ENCODE peak calls at places on chromosome 19, in five cellular contexts. H is AML-193, V is EL, R is HCT116, S is cardiac muscle cell. A is an unnamed sample.

GRCh38 chr19:49801966-49802661 is 11.0 kb downstream of the FUZ start:
- DNase-seq in H (no peak), V (peak; percentile 38), R (no peak), S (peak; percentile 92), A (peak; percentile 86)

GRCh38 chr19:29690842-29691241 is 24.2 kb downstream of the C19orf12 start:
- DNase-seq in H (peak; percentile 52), V (peak; percentile 66), R (peak; percentile 23), S (no peak), A (peak; percentile 36)

GRCh38 chr19:2154587-2155075 is 3.3 kb upstream of the AP3D1 start:
- DNase-seq in H (no peak), V (peak; percentile 90), R (no peak), S (peak; percentile 57), A (peak; percentile 21)

GRCh38 chr19:16470911-16471811 is 609 bp downstream of the EPS15L1 start:
- DNase-seq in H (no peak), V (peak; percentile 34), R (no peak), S (no peak), A (peak; percentile 36)

GRCh38 chr19:16135410-16136127 is 7.9 kb upstream of the HSH2D start:
- DNase-seq in H (no peak), V (no peak), R (no peak), S (no peak), A (no peak)

GRCh38 chr19:3097442-3097871 is 3.3 kb downstream of the GNA11 start:
- DNase-seq in H (no peak), V (no peak), R (no peak), S (no peak), A (no peak)

GRCh38 chr19:18995804-18996241 is 37.5 kb downstream of the SUGP2 start:
- DNase-seq in H (peak; percentile 72), V (peak; percentile 85), R (peak; percentile 23), S (peak; percentile 71), A (peak; percentile 83)

GRCh38 chr19:6744381-6745288 is 5.2 kb downstream of the TRIP10 start:
- DNase-seq in H (no peak), V (peak; percentile 97), R (no peak), S (peak; percentile 84), A (peak; percentile 79)

GRCh38 chr19:8311461-8312260 is 3.5 kb upstream of the CD320 start:
- DNase-seq in H (no peak), V (no peak), R (no peak), S (no peak), A (no peak)

GRCh38 chr19:35555301-35556005 is 8.0 kb downstream of the ATP4A start:
- DNase-seq in H (peak; percentile 7), V (peak; percentile 49), R (peak; percentile 40), S (peak; percentile 23), A (peak; percentile 16)

GRCh38 chr19:7006305-7006704 is 14.9 kb downstream of the MBD3L2B start:
- DNase-seq in H (no peak), V (no peak), R (no peak), S (no peak), A (no peak)

GRCh38 chr19:39370735-39371134 is 20.2 kb downstream of the PAF1 start:
- DNase-seq in H (no peak), V (no peak), R (no peak), S (no peak), A (no peak)

GRCh38 chr19:48616491-48617056 is 1.7 kb upstream of the FAM83E start:
- DNase-seq in H (no peak), V (no peak), R (no peak), S (no peak), A (no peak)

GRCh38 chr19:54959840-54960239 is 6.3 kb upstream of the NLRP2 start:
- DNase-seq in H (peak; percentile 45), V (no peak), R (no peak), S (no peak), A (no peak)

GRCh38 chr19:17184381-17184841 is 30.7 kb upstream of the USE1 start:
- DNase-seq in H (no peak), V (no peak), R (no peak), S (no peak), A (no peak)

GRCh38 chr19:49534632-49535385 is 7.0 kb downstream of the RCN3 start:
- DNase-seq in H (no peak), V (no peak), R (no peak), S (no peak), A (no peak)

GRCh38 chr19:48945817-48946216 is 8.9 kb upstream of the BAX start:
- DNase-seq in H (no peak), V (no peak), R (no peak), S (no peak), A (no peak)

GRCh38 chr19:57359300-57359699 is 4.1 kb upstream of the TRAPPC2B start:
- DNase-seq in H (no peak), V (no peak), R (no peak), S (no peak), A (no peak)

GRCh38 chr19:13526552-13526951 is 20.3 kb upstream of the CACNA1A start:
- DNase-seq in H (no peak), V (peak; percentile 27), R (peak; percentile 19), S (peak; percentile 28), A (no peak)

GRCh38 chr19:50702158-50702869 is 17.3 kb downstream of the SHANK1 start:
- DNase-seq in H (no peak), V (no peak), R (no peak), S (no peak), A (no peak)

GRCh38 chr19:48367855-48368254 is 3.7 kb downstream of the SYNGR4 start:
- DNase-seq in H (no peak), V (no peak), R (no peak), S (no peak), A (no peak)

GRCh38 chr19:10288662-10289166 is 1.0 kb upstream of the ICAM5 start:
- DNase-seq in H (peak; percentile 26), V (peak; percentile 83), R (peak; percentile 74), S (peak; percentile 65), A (no peak)

GRCh38 chr19:47280183-47280797 is 5.6 kb downstream of the INAFM1 start:
- DNase-seq in H (no peak), V (peak; percentile 30), R (no peak), S (no peak), A (no peak)

GRCh38 chr19:13588953-13589833 is 82.9 kb upstream of the CACNA1A start:
- DNase-seq in H (peak; percentile 52), V (peak; percentile 60), R (peak; percentile 49), S (peak; percentile 84), A (peak; percentile 53)

GRCh38 chr19:27672309-27673047 is 1540.5 kb downstream of the UQCRFS1 start:
- DNase-seq in H (no peak), V (no peak), R (no peak), S (no peak), A (no peak)

GRCh38 chr19:45346449-45346848 is 5.9 kb downstream of the KLC3 start:
- DNase-seq in H (no peak), V (no peak), R (no peak), S (no peak), A (no peak)

GRCh38 chr19:29001006-29001921 is 211.7 kb downstream of the UQCRFS1 start:
- DNase-seq in H (no peak), V (no peak), R (no peak), S (no peak), A (no peak)

GRCh38 chr19:21314676-21315075 is 14.5 kb downstream of the ZNF708 start:
- DNase-seq in H (no peak), V (peak; percentile 4), R (no peak), S (peak; percentile 5), A (no peak)

GRCh38 chr19:40464059-40465024 is 1.2 kb downstream of the BLVRB start:
- DNase-seq in H (peak; percentile 53), V (peak; percentile 90), R (peak; percentile 85), S (peak; percentile 82), A (peak; percentile 85)

GRCh38 chr19:17762505-17763229 is 11.4 kb downstream of the FCHO1 start:
- DNase-seq in H (peak; percentile 20), V (peak; percentile 63), R (no peak), S (peak; percentile 60), A (peak; percentile 61)

GRCh38 chr19:14039181-14039580 is 7.6 kb downstream of the IL27RA start:
- DNase-seq in H (no peak), V (no peak), R (no peak), S (no peak), A (no peak)

GRCh38 chr19:2636897-2637683 is 65.4 kb downstream of the GNG7 start:
- DNase-seq in H (peak; percentile 26), V (peak; percentile 45), R (no peak), S (peak; percentile 62), A (peak; percentile 42)

GRCh38 chr19:5977222-5977784 is 637 bp downstream of the RANBP3 start:
- DNase-seq in H (no peak), V (no peak), R (no peak), S (peak; percentile 34), A (no peak)

GRCh38 chr19:30666301-30666803 is 294.2 kb downstream of the ZNF536 start:
- DNase-seq in H (peak; percentile 17), V (peak; percentile 22), R (no peak), S (peak; percentile 69), A (peak; percentile 14)

GRCh38 chr19:44666852-44667251 is 4.4 kb upstream of the CEACAM19 start:
- DNase-seq in H (no peak), V (no peak), R (no peak), S (no peak), A (no peak)